ENCODE peak calls at places on chromosome 2, in seven cellular contexts. F, G, N, A, W, L and O are unnamed samples.

GRCh38 chr2:29765711-29766110 is 155.7 kb downstream of the ALK start:
- DNase-seq in G (no peak), W (no peak), A (no peak), F (no peak), L (no peak), N (no peak), O (no peak)

GRCh38 chr2:150410809-150411208 is 76.7 kb downstream of the RND3 start:
- DNase-seq in F (no peak), A (peak), W (no peak), L (no peak), G (peak), N (no peak), O (no peak)

GRCh38 chr2:223976635-223977226 is 19.5 kb downstream of the MRPL44 start:
- DNase-seq in N (no peak), F (no peak), G (peak), L (peak), A (no peak), W (no peak), O (no peak)

GRCh38 chr2:171174075-171174474 is 13.4 kb upstream of the TLK1 start:
- DNase-seq in W (no peak), L (peak), G (no peak), N (no peak), F (no peak), A (no peak), O (no peak)

GRCh38 chr2:207750315-207750714 is 19.4 kb downstream of the FZD5 start:
- DNase-seq in F (no peak), W (no peak), G (no peak), L (no peak), N (no peak), A (no peak), O (no peak)

GRCh38 chr2:19911799-19912509 is 10.2 kb upstream of the TTC32 start:
- DNase-seq in F (no peak), L (peak), W (no peak), A (no peak), N (no peak), G (peak), O (no peak)

GRCh38 chr2:11533278-11534077 is at the start of gene GREB1:
- DNase-seq in L (peak), A (no peak), N (no peak), W (no peak), G (peak), F (no peak), O (peak)

GRCh38 chr2:88177556-88177955 is 7.4 kb downstream of the THNSL2 start:
- DNase-seq in L (peak), A (no peak), F (no peak), N (no peak), G (peak), W (no peak), O (no peak)

GRCh38 chr2:190216829-190217228 is 102.8 kb downstream of the HIBCH start:
- DNase-seq in G (no peak), W (peak), L (no peak), N (no peak), A (no peak), F (peak), O (peak)

GRCh38 chr2:218368621-218369153 is 12.0 kb downstream of the CATIP start:
- DNase-seq in G (no peak), A (no peak), W (no peak), L (no peak), N (no peak), F (peak), O (peak)

GRCh38 chr2:219631925-219632757 is 4.7 kb downstream of the SLC4A3 start:
- DNase-seq in F (peak), A (no peak), G (no peak), L (no peak), W (no peak), N (no peak), O (no peak)

GRCh38 chr2:18498531-18498930 is 61.9 kb downstream of the RDH14 start:
- DNase-seq in F (no peak), G (peak), A (no peak), L (peak), N (no peak), W (no peak), O (no peak)

GRCh38 chr2:116917196-116917595 is 897.3 kb upstream of the DDX18 start:
- DNase-seq in A (no peak), F (no peak), W (no peak), N (no peak), L (no peak), G (no peak), O (no peak)

GRCh38 chr2:172270278-172271079 is 156.9 kb upstream of the ITGA6 start:
- DNase-seq in N (no peak), G (no peak), L (no peak), W (no peak), F (no peak), A (no peak), O (no peak)

GRCh38 chr2:164910091-164910899 is 45.0 kb downstream of the SLC38A11 start:
- DNase-seq in F (no peak), N (no peak), A (peak), L (peak), W (no peak), G (peak), O (peak)

GRCh38 chr2:219713110-219713509 is 85.7 kb downstream of the SLC4A3 start:
- DNase-seq in N (no peak), A (peak), F (no peak), L (peak), W (peak), G (peak), O (peak)

GRCh38 chr2:241808701-241809382 is at the start of gene NEU4:
- DNase-seq in F (peak), W (no peak), N (no peak), G (no peak), A (no peak), L (no peak), O (no peak)

GRCh38 chr2:162840598-162841246 is 2.2 kb upstream of the KCNH7 start:
- DNase-seq in A (peak), N (no peak), L (peak), W (peak), G (peak), F (peak), O (peak)

GRCh38 chr2:151651274-151651673 is 83.0 kb downstream of the NEB start:
- DNase-seq in G (no peak), W (no peak), N (no peak), A (no peak), F (no peak), L (no peak), O (no peak)

GRCh38 chr2:120243211-120243610 is 9.4 kb upstream of the RALB start:
- DNase-seq in F (no peak), L (peak), N (no peak), G (no peak), A (no peak), W (no peak), O (no peak)

GRCh38 chr2:127575941-127576432 is 40.5 kb downstream of the MYO7B start:
- DNase-seq in G (no peak), L (no peak), F (no peak), A (no peak), W (no peak), N (no peak), O (no peak)

GRCh38 chr2:231037731-231038482 is 584 bp downstream of the C2orf72 start:
- DNase-seq in L (no peak), F (no peak), G (no peak), A (no peak), N (no peak), W (no peak), O (no peak)